ENCODE peak calls at places on chromosomes 12 and 14, in five cellular contexts. H, E, N, A and W are unnamed samples. For H3K27me3, the result is how much of the 10 kb centered on the place peaks cover.

GRCh38 chr14:59281613-59282012 is 93.1 kb downstream of the DAAM1 start:
- DNase-seq in H (no peak), E (no peak), N (no peak), A (no peak), W (no peak)

GRCh38 chr12:65517656-65518210 is 239.2 kb downstream of the MSRB3 start:
- DNase-seq in H (no peak), E (no peak), N (no peak), A (no peak), W (no peak)

GRCh38 chr14:53510281-53510912 is 357.3 kb upstream of the DDHD1 start:
- DNase-seq in H (no peak), E (no peak), N (no peak), A (no peak), W (no peak)

GRCh38 chr14:99426796-99427346 is 53.8 kb downstream of the SETD3 start:
- DNase-seq in H (no peak), E (no peak), N (no peak), A (no peak), W (no peak)

GRCh38 chr12:8045952-8046944 is 13.7 kb downstream of the FOXJ2 start:
- DNase-seq in H (peak), E (peak), N (no peak), A (peak), W (peak)

GRCh38 chr12:57089259-57090245 is 638 bp downstream of the NAB2 start:
- DNase-seq in H (peak), E (peak), N (no peak), A (peak), W (peak)

GRCh38 chr14:72186461-72187035 is 254.3 kb downstream of the RGS6 start:
- DNase-seq in H (no peak), E (no peak), N (no peak), A (no peak), W (no peak)

GRCh38 chr12:56286044-56286830 is 13.9 kb downstream of the CS start:
- DNase-seq in H (no peak), E (no peak), N (no peak), A (no peak), W (no peak)

GRCh38 chr12:131895640-131896079 is 1.2 kb downstream of the ULK1 start:
- DNase-seq in H (no peak), E (no peak), N (no peak), A (no peak), W (no peak)

GRCh38 chr12:109606261-109607028 is 32.9 kb downstream of the MVK start:
- DNase-seq in H (no peak), E (no peak), N (no peak), A (no peak), W (no peak)

GRCh38 chr12:116140559-116140958 is 136.9 kb downstream of the MED13L start:
- DNase-seq in H (no peak), E (no peak), N (no peak), A (no peak), W (no peak)

GRCh38 chr12:174596-174995 is 39.4 kb downstream of the SLC6A12 start:
- DNase-seq in H (no peak), E (no peak), N (no peak), A (no peak), W (no peak)

GRCh38 chr14:61188936-61189808 is 92.0 kb downstream of the TMEM30B start:
- DNase-seq in H (peak), E (no peak), N (no peak), A (peak), W (no peak)

GRCh38 chr14:68994056-68994455 is 15.0 kb upstream of the ACTN1 start:
- DNase-seq in H (no peak), E (no peak), N (no peak), A (no peak), W (no peak)

GRCh38 chr12:11970155-11970520 is 100.6 kb upstream of the BCL2L14 start:
- DNase-seq in H (no peak), E (no peak), N (no peak), A (no peak), W (no peak)

GRCh38 chr14:53093206-53093605 is 59.9 kb downstream of the DDHD1 start:
- DNase-seq in H (no peak), E (no peak), N (no peak), A (no peak), W (no peak)

GRCh38 chr14:74134484-74134883 is 49.7 kb downstream of the LIN52 start:
- DNase-seq in H (no peak), E (no peak), N (no peak), A (no peak), W (no peak)

GRCh38 chr12:77299910-77300772 is 234.8 kb upstream of the E2F7 start:
- DNase-seq in H (no peak), E (no peak), N (no peak), A (no peak), W (no peak)

GRCh38 chr14:65560340-65561027 is 148.0 kb downstream of the FUT8 start:
- DNase-seq in H (no peak), E (no peak), N (no peak), A (no peak), W (no peak)

GRCh38 chr12:112169966-112170365 is 44.6 kb downstream of the TRAFD1 start:
- DNase-seq in H (no peak), E (no peak), N (no peak), A (no peak), W (peak)

GRCh38 chr14:51860164-51860835 is at the start of gene GNG2:
- DNase-seq in H (peak), E (peak), N (peak), A (peak), W (peak)

GRCh38 chr12:105897311-105897725 is 241.4 kb downstream of the NUAK1 start:
- DNase-seq in H (no peak), E (no peak), N (no peak), A (no peak), W (no peak)

DNA sequence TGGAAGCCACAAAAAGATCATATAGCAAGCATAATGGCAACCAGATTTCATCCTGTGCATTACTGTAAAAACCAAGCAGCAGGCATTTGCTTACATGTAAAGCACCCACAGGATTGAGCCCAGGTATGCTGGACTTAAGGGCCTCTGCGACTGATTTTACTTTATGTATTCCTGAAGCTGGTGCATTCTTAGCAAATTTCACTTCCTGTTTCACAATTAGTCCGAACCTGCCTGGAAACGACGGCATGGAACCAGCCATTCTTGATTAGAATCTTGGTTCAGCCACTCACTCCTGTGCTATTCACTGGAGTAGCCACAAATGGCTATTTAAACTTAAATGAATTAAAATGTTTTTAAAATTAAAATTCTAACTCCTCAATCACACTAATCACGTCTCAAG is 239.2 kb downstream of the NUAK1 start:
- DNase-seq in H (no peak), E (no peak), N (peak), A (no peak), W (no peak)
- H3K4me3 ChIP-seq in H (no peak), E (no peak), N (no peak), A (no peak), W (no peak)

DNA sequence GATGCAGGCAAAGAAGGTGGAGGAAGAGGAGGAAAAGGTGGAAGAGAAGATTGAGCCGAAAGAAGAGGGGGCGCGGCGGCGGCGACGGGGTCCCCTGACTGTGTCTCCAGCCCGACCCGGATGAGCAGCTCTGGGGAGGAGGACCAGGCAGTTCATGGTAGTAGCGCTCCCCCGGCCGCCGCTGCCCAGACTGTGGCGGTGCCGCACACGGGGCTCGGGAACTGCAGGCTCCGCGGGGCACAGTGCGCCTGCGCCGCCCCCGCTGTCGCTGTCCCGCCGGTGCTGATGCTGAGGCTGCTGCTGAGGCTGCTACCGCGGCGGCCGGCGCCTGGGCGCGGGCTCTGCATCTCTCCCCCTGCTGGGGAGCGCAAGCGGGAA is at the start of gene KCNH5:
- DNase-seq in H (no peak), E (no peak), N (no peak), A (no peak), W (no peak)
- H3K27me3 ChIP-seq in H (under half), E (half or more), N (under half), A (half or more), W (half or more)

GRCh38 chr12:45259732-45260480 is 44.0 kb downstream of the ANO6 start:
- DNase-seq in H (no peak), E (no peak), N (no peak), A (no peak), W (no peak)
- TF ChIP-seq POLR2AphosphoS5 in H (no peak), E (no peak), N (no peak), A (no peak), W (no peak)

GRCh38 chr14:49999216-49999761 is 106.4 kb downstream of the ARF6 start:
- DNase-seq in H (peak), E (peak), N (no peak), A (peak), W (peak)
- H3K4me3 ChIP-seq in H (no peak), E (no peak), N (peak), A (no peak), W (no peak)

GRCh38 chr12:16604853-16605252 is 1.1 kb downstream of the LMO3 start:
- DNase-seq in H (peak), E (no peak), N (no peak), A (no peak), W (no peak)
- H3K27me3 ChIP-seq in H (under half), E (under half), N (under half), A (half or more), W (under half)